ENCODE peak calls at places on chromosomes 5 and 9, in five cellular contexts. X is CD8-positive, alpha-beta memory T cell; N is CD8-positive, alpha-beta T cell; O is kidney; J is HCT116. T is an unnamed sample.

GRCh38 chr5:16791036-16791705 is 144.9 kb downstream of the MYO10 start:
- DNase-seq in X (no peak), N (peak), O (no peak), J (peak), T (peak)

GRCh38 chr9:97714435-97714834 is 17.3 kb upstream of the XPA start:
- DNase-seq in X (no peak), N (no peak), O (no peak), J (no peak), T (peak)

GRCh38 chr5:151257731-151258715 is 5.0 kb downstream of the GM2A start:
- DNase-seq in X (no peak), N (no peak), O (no peak), J (no peak), T (no peak)

GRCh38 chr5:41883940-41884339 is 13.7 kb upstream of the OXCT1 start:
- DNase-seq in X (no peak), N (no peak), O (no peak), J (no peak), T (no peak)

GRCh38 chr5:125154321-125154811 is 407.9 kb upstream of the ZNF608 start:
- DNase-seq in X (no peak), N (no peak), O (no peak), J (no peak), T (no peak)

GRCh38 chr5:71932649-71933338 is 174.5 kb upstream of the MAP1B start:
- DNase-seq in X (no peak), N (no peak), O (peak), J (peak), T (no peak)

GRCh38 chr5:91556-92263 is at the start of gene PLEKHG4B:
- DNase-seq in X (no peak), N (no peak), O (peak), J (no peak), T (peak)

GRCh38 chr5:40041452-40041851 is 616.7 kb upstream of the DAB2 start:
- DNase-seq in X (no peak), N (no peak), O (no peak), J (no peak), T (no peak)

GRCh38 chr5:53425598-53426516 is 54.6 kb upstream of the FST start:
- DNase-seq in X (no peak), N (no peak), O (no peak), J (peak), T (peak)

GRCh38 chr5:75885321-75885720 is 168.1 kb upstream of the POC5 start:
- DNase-seq in X (no peak), N (no peak), O (no peak), J (no peak), T (no peak)

GRCh38 chr5:9545301-9545958 is 445 bp downstream of the SEMA5A start:
- DNase-seq in X (no peak), N (no peak), O (peak), J (no peak), T (no peak)
- H3K4me3 ChIP-seq in X (no peak), N (no peak), O (peak), J (no peak), T (peak)

GRCh38 chr9:4985376-4986266 is 549 bp downstream of the JAK2 start:
- DNase-seq in X (peak), N (no peak), O (peak), J (peak), T (peak)
- H3K4me3 ChIP-seq in X (peak), N (peak), O (peak), J (peak), T (peak)

GRCh38 chr9:26892251-26893029 is at the start of gene CAAP1:
- DNase-seq in X (peak), N (peak), O (peak), J (peak), T (peak)

GRCh38 chr9:26888271-26888670 is 4.3 kb downstream of the CAAP1 start:
- DNase-seq in X (no peak), N (no peak), O (no peak), J (no peak), T (no peak)

GRCh38 chr9:26893030-26893676 is 551 bp upstream of the CAAP1 start:
- DNase-seq in X (no peak), N (no peak), O (no peak), J (no peak), T (no peak)
- H3K4me3 ChIP-seq in X (peak), N (peak), O (peak), J (peak), T (peak)

GRCh38 chr5:142683116-142683515 is 2.8 kb downstream of the FGF1 start:
- DNase-seq in X (no peak), N (no peak), O (no peak), J (no peak), T (no peak)

GRCh38 chr5:142683885-142684505 is 1.9 kb downstream of the FGF1 start:
- DNase-seq in X (no peak), N (no peak), O (no peak), J (no peak), T (no peak)

GRCh38 chr5:142686210-142686734 is 382 bp upstream of the FGF1 start:
- DNase-seq in X (no peak), N (no peak), O (no peak), J (no peak), T (no peak)

GRCh38 chr5:142685418-142686209 is at the start of gene FGF1:
- DNase-seq in X (no peak), N (no peak), O (no peak), J (no peak), T (no peak)

DNA sequence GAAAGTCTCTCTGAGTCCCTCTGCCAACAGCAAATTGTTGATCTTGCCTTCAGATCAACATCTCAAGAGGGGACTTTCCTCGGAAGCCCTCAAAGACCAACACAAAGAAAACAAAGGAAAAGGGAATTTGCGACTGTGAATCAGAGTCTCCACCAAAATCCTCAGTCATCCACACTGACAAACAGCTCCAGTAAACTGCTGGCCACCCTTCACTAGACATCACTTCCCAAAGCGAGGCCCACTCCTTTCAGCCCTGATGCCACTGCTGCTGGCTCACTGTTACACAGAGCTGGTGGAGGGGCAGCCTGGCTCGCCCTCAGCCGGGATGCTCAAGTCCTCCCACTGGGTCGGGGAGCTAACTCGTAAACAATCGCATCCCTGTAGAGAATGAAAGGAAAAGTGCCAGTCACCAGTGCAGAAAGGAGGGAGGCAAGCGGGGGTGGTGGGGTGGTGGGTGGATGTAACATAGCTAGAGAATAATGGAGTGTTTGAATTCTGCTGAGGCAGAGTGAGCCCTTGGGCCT is 1.3 kb downstream of the FGF1 start:
- DNase-seq in X (no peak), N (no peak), O (no peak), J (no peak), T (no peak)
- H3K4me3 ChIP-seq in X (no peak), N (no peak), O (no peak), J (no peak), T (no peak)

GRCh38 chr5:105263522-105263921 is 1700.9 kb upstream of the NUDT12 start:
- DNase-seq in X (no peak), N (no peak), O (no peak), J (no peak), T (no peak)
- H3K4me3 ChIP-seq in X (no peak), N (no peak), O (no peak), J (no peak), T (no peak)

GRCh38 chr5:72949481-72949880 is 6.4 kb upstream of the FCHO2 start:
- DNase-seq in X (no peak), N (no peak), O (no peak), J (no peak), T (no peak)
- H3K4me3 ChIP-seq in X (no peak), N (no peak), O (no peak), J (no peak), T (no peak)

DNA sequence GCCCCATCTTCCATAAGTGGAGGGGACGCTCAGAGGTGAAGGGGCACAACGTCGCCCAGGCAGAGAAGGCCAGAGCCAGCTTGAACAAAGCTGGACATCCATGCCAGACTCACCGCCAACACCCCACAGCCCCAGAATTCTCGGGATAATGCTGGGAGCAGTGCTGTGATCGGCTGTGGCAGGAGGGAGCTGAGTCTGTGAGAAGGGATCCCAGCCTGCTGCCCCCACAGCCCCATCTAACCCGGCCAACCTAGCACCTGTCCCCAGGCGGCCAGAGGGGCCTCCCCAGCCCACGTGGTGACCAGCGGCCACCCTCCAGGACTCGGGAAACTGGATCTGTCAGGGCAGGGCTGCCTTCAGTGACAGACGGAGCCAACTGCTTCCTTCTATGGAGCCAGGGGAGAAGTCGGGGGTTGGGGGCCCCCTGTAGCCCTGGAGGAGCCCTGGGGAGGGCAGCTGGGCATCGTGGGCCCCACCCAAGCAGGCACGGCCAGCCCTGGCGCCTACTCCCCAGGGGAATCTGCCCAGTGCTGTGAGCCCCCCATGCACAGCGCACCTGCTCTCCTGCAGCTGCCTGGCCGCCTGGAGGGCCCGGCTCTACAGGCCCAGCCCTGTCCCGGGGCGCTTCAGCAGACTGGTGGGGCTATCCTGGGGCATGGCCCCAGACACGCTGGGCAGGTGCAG is 6.0 kb downstream of the BRD3 start:
- DNase-seq in X (no peak), N (no peak), O (peak), J (no peak), T (no peak)
- H3K4me3 ChIP-seq in X (no peak), N (no peak), O (no peak), J (no peak), T (no peak)

DNA sequence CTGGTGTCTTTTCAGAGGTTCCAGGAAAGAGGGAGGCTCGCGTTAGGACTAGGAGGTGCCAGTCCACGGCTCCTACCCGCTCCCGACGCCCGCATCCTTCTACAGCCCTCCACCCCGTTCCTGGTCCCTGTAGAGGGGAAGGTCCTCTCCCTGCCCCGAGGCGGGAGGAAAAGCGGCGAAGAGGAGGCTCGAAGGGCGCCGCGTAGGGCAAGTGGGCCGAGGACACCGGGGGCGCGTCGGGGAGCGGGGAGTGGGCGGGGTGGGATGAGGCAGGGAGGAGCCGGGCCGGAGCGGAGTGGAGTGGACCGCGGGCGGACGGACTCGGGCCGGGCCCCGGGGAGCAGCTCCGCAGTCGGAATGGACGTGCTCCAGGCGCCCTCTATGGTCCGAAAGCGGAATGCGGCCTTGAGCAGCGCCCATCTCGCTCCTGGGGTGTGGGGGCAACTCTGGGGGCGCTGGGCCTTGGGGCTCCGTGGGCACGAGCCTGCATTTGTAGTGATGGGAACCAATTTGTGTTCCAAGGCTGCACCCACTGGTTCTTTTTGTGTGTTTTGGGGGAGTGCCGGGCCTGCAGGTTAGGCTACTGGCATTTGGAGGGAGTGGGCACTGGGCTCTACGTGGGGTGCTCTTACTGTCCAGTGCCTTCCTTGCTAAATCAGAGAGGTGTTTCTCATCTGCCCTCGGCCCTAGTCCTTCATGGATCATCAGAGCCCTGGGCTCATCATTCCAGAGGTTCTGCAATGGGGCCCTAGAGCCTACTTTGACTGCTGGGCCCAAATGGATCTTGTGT is 7.3 kb downstream of the IRX1 start:
- DNase-seq in X (no peak), N (no peak), O (peak), J (no peak), T (no peak)
- H3K4me3 ChIP-seq in X (no peak), N (no peak), O (no peak), J (no peak), T (no peak)

DNA sequence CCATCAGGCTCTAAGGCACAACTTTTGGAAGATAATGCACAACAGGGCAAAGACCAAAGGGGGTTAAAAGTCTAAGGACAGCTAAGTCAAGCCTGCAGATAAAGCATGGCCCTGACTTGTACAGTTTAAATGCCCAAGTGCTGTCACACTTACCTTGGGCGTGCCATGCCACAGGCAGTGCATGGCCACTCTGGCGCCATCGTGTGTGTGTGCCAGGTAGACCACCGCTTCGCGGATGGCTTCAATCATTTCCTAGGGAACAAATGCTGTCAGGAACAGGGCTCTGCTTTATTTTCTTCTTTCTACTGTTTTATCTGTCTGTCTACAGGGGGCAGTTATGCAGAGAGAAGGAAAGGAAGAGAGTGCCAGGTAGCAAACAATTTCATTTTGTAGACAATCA is 19.3 kb downstream of the PUM3 start:
- DNase-seq in X (no peak), N (no peak), O (no peak), J (no peak), T (no peak)
- H3K4me3 ChIP-seq in X (no peak), N (no peak), O (no peak), J (no peak), T (no peak)

DNA sequence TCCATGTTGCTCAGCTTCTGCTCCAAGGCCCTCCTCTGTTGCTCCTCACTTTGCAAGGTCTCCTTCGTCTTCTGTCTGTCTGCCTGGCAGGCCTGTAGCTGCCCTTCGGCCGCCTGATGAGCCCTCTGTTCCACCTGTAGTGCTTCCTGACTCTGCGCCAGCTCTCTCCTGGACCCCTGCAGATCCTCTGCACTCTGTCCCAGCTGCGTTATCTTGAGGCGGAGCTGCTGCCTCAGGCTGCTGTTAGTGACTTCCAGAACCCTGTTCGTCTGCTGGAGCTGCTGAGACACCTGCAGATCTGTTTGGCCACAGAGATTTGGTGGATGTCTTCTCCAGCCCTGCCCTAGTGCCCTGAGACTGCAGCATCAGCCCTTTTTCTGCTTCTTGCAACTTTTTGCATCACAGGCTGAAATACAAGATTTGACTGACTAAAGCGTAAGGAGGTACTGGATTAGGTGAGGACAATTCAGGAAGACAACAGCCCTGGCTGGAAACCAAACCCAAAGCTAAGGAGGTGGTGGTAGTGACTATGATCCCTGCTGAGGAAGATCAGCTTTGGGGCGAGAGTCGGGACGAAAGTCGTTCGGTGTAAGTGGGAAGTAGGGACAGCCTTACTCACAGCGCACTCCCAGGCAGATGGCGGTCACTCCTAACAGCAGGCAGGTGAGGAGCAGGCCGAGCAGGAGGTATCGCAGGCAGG is 2.1 kb downstream of the CD72 start:
- DNase-seq in X (no peak), N (no peak), O (no peak), J (no peak), T (peak)
- H3K4me3 ChIP-seq in X (peak), N (peak), O (no peak), J (no peak), T (no peak)

T was measured in Jurkat, Clone E6-1.